ENCODE peak calls at places on chromosome 12, in nine cellular contexts. N is glutamatergic neuron; V is D341Med; O is iPS-NIHi11; F is transverse colon; R is neural progenitor cell; L is Caki2; C is globus pallidus; H is activated CD4-positive, alpha-beta T cell treated with anti-CD3 and anti-CD28 coated beads for 1 hour. P is an unnamed sample.

GRCh38 chr12:118238888-118239287 is 103.0 kb downstream of the PEBP1 start:
- DNase-seq in N (no peak), V (no peak), O (no peak), F (no peak), R (no peak), L (no peak), C (no peak), H (no peak), P (no peak)

GRCh38 chr12:15852383-15852782 is 29.8 kb upstream of the STRAP start:
- DNase-seq in N (no peak), V (no peak), O (no peak), F (no peak), R (no peak), L (no peak), C (no peak), H (no peak), P (no peak)

GRCh38 chr12:120126635-120127005 is 10.1 kb upstream of the RAB35 start:
- DNase-seq in N (no peak), V (no peak), O (no peak), F (peak), R (no peak), L (no peak), C (peak), H (no peak), P (no peak)

GRCh38 chr12:29782821-29783772 is 645 bp downstream of the TMTC1 start:
- DNase-seq in N (peak), V (peak), O (peak), F (no peak), R (peak), L (peak), C (peak), H (no peak), P (peak)

GRCh38 chr12:46371718-46372130 is 849 bp downstream of the SLC38A2 start:
- DNase-seq in N (no peak), V (peak), O (peak), F (peak), R (peak), L (peak), C (peak), H (peak), P (no peak)

GRCh38 chr12:113891737-113892520 is 74.2 kb downstream of the RBM19 start:
- DNase-seq in N (no peak), V (no peak), O (no peak), F (no peak), R (no peak), L (no peak), C (no peak), H (no peak), P (no peak)

GRCh38 chr12:52645982-52646381 is 6.0 kb downstream of the KRT2 start:
- DNase-seq in N (no peak), V (peak), O (no peak), F (no peak), R (no peak), L (no peak), C (no peak), H (no peak), P (no peak)

GRCh38 chr12:58529897-58530296 is 390.4 kb downstream of the LRIG3 start:
- DNase-seq in N (no peak), V (no peak), O (peak), F (no peak), R (no peak), L (no peak), C (no peak), H (no peak), P (no peak)

GRCh38 chr12:29398495-29398894 is 17.5 kb upstream of the ERGIC2 start:
- DNase-seq in N (no peak), V (no peak), O (no peak), F (no peak), R (no peak), L (no peak), C (no peak), H (no peak), P (no peak)

GRCh38 chr12:2733493-2734252 is 61.1 kb upstream of the FKBP4 start:
- DNase-seq in N (no peak), V (no peak), O (no peak), F (no peak), R (peak), L (no peak), C (no peak), H (no peak), P (no peak)

GRCh38 chr12:11882301-11883019 is 188.3 kb upstream of the BCL2L14 start:
- DNase-seq in N (no peak), V (no peak), O (no peak), F (peak), R (no peak), L (peak), C (no peak), H (no peak), P (no peak)

GRCh38 chr12:32561931-32562341 is 117.2 kb upstream of the DNM1L start:
- DNase-seq in N (no peak), V (no peak), O (no peak), F (no peak), R (peak), L (no peak), C (no peak), H (no peak), P (peak)

GRCh38 chr12:21823581-21823980 is 49.1 kb upstream of the KCNJ8 start:
- DNase-seq in N (no peak), V (no peak), O (no peak), F (no peak), R (no peak), L (no peak), C (peak), H (no peak), P (no peak)

GRCh38 chr12:7142057-7142644 is 12.0 kb downstream of the CLSTN3 start:
- DNase-seq in N (peak), V (peak), O (peak), F (peak), R (peak), L (peak), C (peak), H (peak), P (peak)

GRCh38 chr12:128800606-128801005 is 23.2 kb downstream of the SLC15A4 start:
- DNase-seq in N (no peak), V (no peak), O (no peak), F (no peak), R (no peak), L (no peak), C (no peak), H (no peak), P (no peak)

GRCh38 chr12:123942277-123942653 is 30.4 kb downstream of the CCDC92 start:
- DNase-seq in N (no peak), V (no peak), O (no peak), F (no peak), R (no peak), L (no peak), C (no peak), H (no peak), P (no peak)

GRCh38 chr12:28172434-28173030 is 17.7 kb upstream of the CCDC91 start:
- DNase-seq in N (peak), V (peak), O (peak), F (peak), R (peak), L (peak), C (peak), H (no peak), P (peak)

GRCh38 chr12:39763894-39764176 is 144.2 kb upstream of the ABCD2 start:
- DNase-seq in N (no peak), V (no peak), O (no peak), F (no peak), R (no peak), L (no peak), C (no peak), H (no peak), P (no peak)

P was measured in SK-N-DZ.